ENCODE peak calls at places on chromosomes 6 and 20, in six cellular contexts. L is stimulated activated CD4-positive, alpha-beta T cell treated with anti-CD3 and anti-CD28 coated beads, TNF-alpha, amount 100 ng/mL, for 48 hours; X is CD8-positive, alpha-beta memory T cell; J is DMS 273 treated with DMSO at 0.1 percent for 48 hours; I is HS-5; G is tibial artery. A is an unnamed sample.

GRCh38 chr20:12394786-12395185 is 477.1 kb downstream of the BTBD3 start:
- DNase-seq in J (no peak), G (no peak), L (no peak), I (no peak), X (no peak), A (no peak)

GRCh38 chr6:389622-390021 is 1.9 kb upstream of the IRF4 start:
- DNase-seq in L (no peak), G (no peak), I (no peak), J (no peak), X (no peak), A (no peak)

GRCh38 chr20:39083781-39084180 is 121.6 kb downstream of the DHX35 start:
- DNase-seq in X (no peak), L (no peak), I (no peak), G (no peak), J (no peak), A (no peak)

GRCh38 chr6:14035448-14035847 is 82.1 kb upstream of the CD83 start:
- DNase-seq in I (peak; percentile 86), L (no peak), G (no peak), J (no peak), X (no peak), A (peak; percentile 31)

GRCh38 chr6:151962246-151962846 is 154.9 kb downstream of the ESR1 start:
- DNase-seq in I (no peak), L (no peak), G (no peak), X (no peak), J (no peak), A (no peak)

GRCh38 chr6:33050013-33050800 is 23.2 kb downstream of the HLA-DPA1 start:
- DNase-seq in J (no peak), G (no peak), X (no peak), L (no peak), I (no peak), A (no peak)

GRCh38 chr6:90216081-90216977 is 80.3 kb downstream of the BACH2 start:
- DNase-seq in X (peak; percentile 49), I (no peak), J (no peak), G (peak; percentile 31), L (no peak), A (no peak)

GRCh38 chr20:60565093-60565492 is 606.9 kb downstream of the CDH26 start:
- DNase-seq in I (no peak), X (no peak), J (no peak), G (no peak), L (no peak), A (no peak)

GRCh38 chr6:1540864-1541521 is 68.7 kb upstream of the FOXC1 start:
- DNase-seq in J (no peak), X (no peak), G (no peak), L (no peak), I (no peak), A (no peak)

GRCh38 chr6:50821431-50822077 is 2.9 kb downstream of the TFAP2B start:
- DNase-seq in J (no peak), X (no peak), G (no peak), L (no peak), I (no peak), A (no peak)

GRCh38 chr6:28474441-28475219 is 31.3 kb upstream of the ZSCAN23 start:
- DNase-seq in L (no peak), G (no peak), I (peak; percentile 90), J (peak; percentile 84), X (no peak), A (no peak)

GRCh38 chr6:128857806-128858205 is 25.1 kb upstream of the LAMA2 start:
- DNase-seq in G (no peak), X (no peak), I (no peak), J (no peak), L (no peak), A (no peak)

GRCh38 chr6:160041608-160042007 is 72.7 kb downstream of the IGF2R start:
- DNase-seq in I (no peak), X (no peak), L (no peak), G (no peak), J (no peak), A (peak; percentile 80)

GRCh38 chr6:7953753-7954152 is 43.2 kb upstream of the TXNDC5 start:
- DNase-seq in J (no peak), I (no peak), L (no peak), X (no peak), G (no peak), A (no peak)

GRCh38 chr20:63011798-63012197 is 5.0 kb upstream of the BHLHE23 start:
- DNase-seq in J (no peak), G (no peak), X (no peak), L (no peak), I (no peak), A (no peak)

GRCh38 chr6:40630046-40630445 is 42.9 kb upstream of the LRFN2 start:
- DNase-seq in J (no peak), I (no peak), L (no peak), G (no peak), X (no peak), A (no peak)

GRCh38 chr6:170128346-170128745 is 162.5 kb downstream of the DLL1 start:
- DNase-seq in G (peak; percentile 8), L (no peak), X (peak; percentile 35), J (no peak), I (no peak), A (no peak)

GRCh38 chr6:28373925-28374324 is 24.2 kb downstream of the ZKSCAN3 start:
- DNase-seq in X (no peak), J (no peak), I (no peak), L (no peak), G (no peak), A (no peak)

GRCh38 chr6:30821862-30822784 is 62.2 kb upstream of the DDR1 start:
- DNase-seq in X (no peak), I (no peak), J (no peak), L (no peak), G (no peak), A (no peak)

A was measured in left ventricle myocardium superior.